ENCODE peak calls at places on chromosomes 2 and 18, in five cellular contexts. One of them, this sample, is unnamed.

GRCh38 chr2:201835066-201835465 is 28.7 kb downstream of the CDK15 start:
- DNase-seq in BE2C: no peak
- DNase-seq in retinal pigment epithelial cell: no peak
- DNase-seq in ovary: no peak
- DNase-seq in psoas muscle: no peak
- DNase-seq in this sample: no peak

GRCh38 chr2:73173781-73174180 is 28.6 kb upstream of the NOTO start:
- DNase-seq in BE2C: no peak
- DNase-seq in retinal pigment epithelial cell: no peak
- DNase-seq in ovary: no peak
- DNase-seq in psoas muscle: no peak
- DNase-seq in this sample: no peak

GRCh38 chr2:172461591-172462392 is 34.4 kb downstream of the ITGA6 start:
- DNase-seq in BE2C: peak; percentile 54
- DNase-seq in retinal pigment epithelial cell: no peak
- DNase-seq in ovary: peak; percentile 34
- DNase-seq in psoas muscle: peak; percentile 73
- DNase-seq in this sample: no peak

GRCh38 chr2:216346781-216347180 is 25.5 kb downstream of the MARCHF4 start:
- DNase-seq in BE2C: no peak
- DNase-seq in retinal pigment epithelial cell: no peak
- DNase-seq in ovary: no peak
- DNase-seq in psoas muscle: no peak
- DNase-seq in this sample: no peak

GRCh38 chr2:160379399-160379798 is 114.2 kb downstream of the RBMS1 start:
- DNase-seq in BE2C: no peak
- DNase-seq in retinal pigment epithelial cell: no peak
- DNase-seq in ovary: no peak
- DNase-seq in psoas muscle: no peak
- DNase-seq in this sample: no peak

GRCh38 chr2:100029460-100029859 is 112.9 kb downstream of the AFF3 start:
- DNase-seq in BE2C: no peak
- DNase-seq in retinal pigment epithelial cell: no peak
- DNase-seq in ovary: no peak
- DNase-seq in psoas muscle: no peak
- DNase-seq in this sample: no peak

GRCh38 chr2:128446866-128447537 is 128.3 kb upstream of the HS6ST1 start:
- DNase-seq in BE2C: no peak
- DNase-seq in retinal pigment epithelial cell: no peak
- DNase-seq in ovary: no peak
- DNase-seq in psoas muscle: no peak
- DNase-seq in this sample: no peak

GRCh38 chr2:27960237-27960912 is 69.8 kb downstream of the BABAM2 start:
- DNase-seq in BE2C: no peak
- DNase-seq in retinal pigment epithelial cell: peak; percentile 69
- DNase-seq in ovary: no peak
- DNase-seq in psoas muscle: no peak
- DNase-seq in this sample: peak; percentile 62

GRCh38 chr18:76983613-76984051 is 149.0 kb downstream of the MBP start:
- DNase-seq in BE2C: no peak
- DNase-seq in retinal pigment epithelial cell: no peak
- DNase-seq in ovary: no peak
- DNase-seq in psoas muscle: no peak
- DNase-seq in this sample: no peak

GRCh38 chr2:29025711-29026110 is 44.6 kb downstream of the TOGARAM2 start:
- DNase-seq in BE2C: no peak
- DNase-seq in retinal pigment epithelial cell: no peak
- DNase-seq in ovary: no peak
- DNase-seq in psoas muscle: no peak
- DNase-seq in this sample: no peak

GRCh38 chr2:14826518-14826917 is 194.0 kb downstream of the LRATD1 start:
- DNase-seq in BE2C: no peak
- DNase-seq in retinal pigment epithelial cell: no peak
- DNase-seq in ovary: no peak
- DNase-seq in psoas muscle: no peak
- DNase-seq in this sample: no peak

GRCh38 chr2:19540739-19541503 is 182.5 kb upstream of the OSR1 start:
- DNase-seq in BE2C: no peak
- DNase-seq in retinal pigment epithelial cell: peak; percentile 76
- DNase-seq in ovary: no peak
- DNase-seq in psoas muscle: no peak
- DNase-seq in this sample: peak; percentile 66

GRCh38 chr2:59761966-59762365 is 791.5 kb downstream of the BCL11A start:
- DNase-seq in BE2C: no peak
- DNase-seq in retinal pigment epithelial cell: no peak
- DNase-seq in ovary: no peak
- DNase-seq in psoas muscle: no peak
- DNase-seq in this sample: no peak

GRCh38 chr2:173962583-173963110 is 2.5 kb downstream of the SP3 start:
- DNase-seq in BE2C: no peak
- DNase-seq in retinal pigment epithelial cell: no peak
- DNase-seq in ovary: no peak
- DNase-seq in psoas muscle: no peak
- DNase-seq in this sample: no peak

GRCh38 chr2:52117299-52117698 is 1085.4 kb upstream of the NRXN1 start:
- DNase-seq in BE2C: no peak
- DNase-seq in retinal pigment epithelial cell: peak; percentile 6
- DNase-seq in ovary: no peak
- DNase-seq in psoas muscle: no peak
- DNase-seq in this sample: no peak

GRCh38 chr18:74990563-74991081 is 218.3 kb downstream of the PTGR3 start:
- DNase-seq in BE2C: no peak
- DNase-seq in retinal pigment epithelial cell: no peak
- DNase-seq in ovary: no peak
- DNase-seq in psoas muscle: no peak
- DNase-seq in this sample: no peak

GRCh38 chr18:13915973-13916372 is 637 bp upstream of the MC2R start:
- DNase-seq in BE2C: no peak
- DNase-seq in retinal pigment epithelial cell: no peak
- DNase-seq in ovary: no peak
- DNase-seq in psoas muscle: no peak
- DNase-seq in this sample: no peak

GRCh38 chr18:72866901-72867701 is 686 bp downstream of the NETO1 start:
- DNase-seq in BE2C: no peak
- DNase-seq in retinal pigment epithelial cell: no peak
- DNase-seq in ovary: no peak
- DNase-seq in psoas muscle: no peak
- DNase-seq in this sample: no peak

GRCh38 chr18:9353596-9353995 is 19.0 kb downstream of the TWSG1 start:
- DNase-seq in BE2C: no peak
- DNase-seq in retinal pigment epithelial cell: no peak
- DNase-seq in ovary: no peak
- DNase-seq in psoas muscle: no peak
- DNase-seq in this sample: peak; percentile 23

GRCh38 chr2:191995285-191995684 is 148.4 kb upstream of the CAVIN2 start:
- DNase-seq in BE2C: no peak
- DNase-seq in retinal pigment epithelial cell: no peak
- DNase-seq in ovary: no peak
- DNase-seq in psoas muscle: no peak
- DNase-seq in this sample: no peak

GRCh38 chr2:127735537-127736399 is 34.5 kb downstream of the SFT2D3 start:
- DNase-seq in BE2C: no peak
- DNase-seq in retinal pigment epithelial cell: no peak
- DNase-seq in ovary: no peak
- DNase-seq in psoas muscle: no peak
- DNase-seq in this sample: peak; percentile 86

GRCh38 chr2:174438146-174438886 is 42.8 kb downstream of the SCRN3 start:
- DNase-seq in BE2C: no peak
- DNase-seq in retinal pigment epithelial cell: no peak
- DNase-seq in ovary: no peak
- DNase-seq in psoas muscle: peak; percentile 69
- DNase-seq in this sample: no peak

GRCh38 chr2:70042246-70042645 is 45.0 kb upstream of the PCBP1 start:
- DNase-seq in BE2C: no peak
- DNase-seq in retinal pigment epithelial cell: no peak
- DNase-seq in ovary: no peak
- DNase-seq in psoas muscle: no peak
- DNase-seq in this sample: no peak

GRCh38 chr2:214989187-214989586 is 149.2 kb downstream of the ABCA12 start:
- DNase-seq in BE2C: no peak
- DNase-seq in retinal pigment epithelial cell: no peak
- DNase-seq in ovary: no peak
- DNase-seq in psoas muscle: no peak
- DNase-seq in this sample: no peak

GRCh38 chr2:238043851-238044250 is 16.9 kb upstream of the SCLY start:
- DNase-seq in BE2C: no peak
- DNase-seq in retinal pigment epithelial cell: no peak
- DNase-seq in ovary: no peak
- DNase-seq in psoas muscle: no peak
- DNase-seq in this sample: no peak
- H3K4me3 ChIP-seq in BE2C: no peak overlapping the region
- H3K4me3 ChIP-seq in retinal pigment epithelial cell: no peak overlapping the region
- H3K4me3 ChIP-seq in ovary: no peak overlapping the region
- H3K4me3 ChIP-seq in psoas muscle: no peak overlapping the region
- H3K4me3 ChIP-seq in this sample: no peak overlapping the region

DNA sequence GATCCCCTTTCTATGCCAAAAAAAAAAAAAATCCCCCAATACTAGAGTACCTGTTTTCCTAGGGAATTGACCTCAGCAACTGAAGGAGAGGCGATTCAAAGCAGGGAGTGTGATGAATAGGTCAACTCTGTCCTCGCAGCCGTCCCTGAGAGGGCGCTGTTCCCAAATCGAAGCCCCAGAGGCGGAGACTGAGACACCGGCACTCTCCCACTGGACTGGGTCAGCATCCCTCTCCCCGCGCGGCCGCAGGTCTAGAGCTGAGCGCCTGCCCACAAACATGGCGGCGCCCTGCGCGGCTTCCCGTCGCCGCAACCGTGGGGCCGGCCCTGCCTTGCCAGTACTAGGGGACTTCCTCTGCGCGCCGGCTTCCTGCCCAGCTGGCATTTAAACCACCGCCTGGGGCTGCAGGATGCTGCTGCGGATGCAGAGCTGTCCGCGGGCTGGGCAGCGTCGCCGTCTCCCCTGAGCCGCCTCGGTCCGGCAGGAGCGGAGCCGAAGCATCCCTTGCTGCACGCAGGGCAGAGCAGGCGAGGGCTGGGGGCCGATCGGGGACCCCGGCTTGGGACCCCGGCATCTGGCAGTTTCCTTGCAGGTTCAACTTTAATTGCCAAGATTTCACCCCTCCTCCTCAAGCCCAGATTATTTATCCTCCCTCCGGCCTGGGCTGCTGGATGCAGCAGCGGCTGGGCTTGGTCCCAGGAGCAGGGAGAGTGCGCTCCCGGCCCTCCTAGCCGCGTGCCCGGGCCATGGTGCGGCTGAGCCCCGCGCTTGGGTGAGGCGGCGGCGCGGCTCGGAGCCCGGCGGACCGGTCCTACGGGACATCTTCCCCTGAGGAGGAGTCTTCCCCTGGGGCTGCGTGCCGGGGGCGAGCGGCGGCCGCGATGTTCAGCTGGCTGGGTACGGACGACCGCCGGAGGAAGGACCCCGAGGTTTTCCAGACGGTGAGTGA is at the start of gene EHD3:
- DNase-seq in BE2C: peak; percentile 98
- DNase-seq in retinal pigment epithelial cell: peak; percentile 62
- DNase-seq in ovary: peak; percentile 85
- DNase-seq in psoas muscle: peak; percentile 91
- DNase-seq in this sample: no peak
- TF ChIP-seq CTCF in BE2C: peak; percentile 86
- TF ChIP-seq CTCF in retinal pigment epithelial cell: peak; percentile 76
- TF ChIP-seq CTCF in ovary: no peak
- TF ChIP-seq CTCF in psoas muscle: peak; percentile 54
- TF ChIP-seq CTCF in this sample: peak; percentile 72

DNA sequence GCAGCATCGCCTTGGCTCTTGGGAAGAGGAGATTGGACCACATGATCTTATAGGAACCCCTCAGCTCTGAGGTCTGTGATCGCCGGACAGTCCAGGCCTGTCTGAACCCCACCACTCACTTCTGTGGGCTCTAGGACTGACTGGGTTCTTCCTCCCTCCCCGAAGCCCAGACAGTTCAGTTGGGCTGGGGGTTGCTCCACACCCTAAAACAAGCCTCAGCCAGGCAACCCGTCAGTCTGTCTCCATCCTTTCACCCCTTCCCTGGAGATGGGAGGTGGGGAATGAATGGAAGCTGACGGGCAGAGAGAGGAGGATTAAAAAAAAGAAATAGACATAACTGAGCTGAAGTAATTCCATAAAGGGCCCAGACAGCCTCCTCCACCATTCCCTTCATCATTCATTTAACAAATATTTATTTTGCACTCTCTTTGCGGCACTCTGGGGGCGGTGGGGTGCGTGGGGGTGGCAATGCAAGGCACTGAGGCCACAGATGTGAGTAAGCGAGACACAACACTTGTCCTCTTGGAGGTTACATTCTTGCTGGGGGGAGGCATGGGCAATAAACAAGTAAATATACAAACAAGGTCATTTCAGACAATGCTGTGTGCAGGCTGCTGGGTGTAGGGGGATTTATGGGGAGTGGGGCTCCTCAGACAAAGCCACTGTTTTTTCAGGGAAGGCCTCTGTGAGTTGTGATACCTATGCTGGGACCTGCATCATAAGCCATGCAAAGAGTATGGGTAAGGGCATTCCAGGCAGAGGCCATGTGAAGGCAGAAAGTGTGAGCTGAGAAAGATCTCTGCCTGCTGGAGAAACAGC is 12.9 kb downstream of the WNT10A start:
- DNase-seq in BE2C: no peak
- DNase-seq in retinal pigment epithelial cell: no peak
- DNase-seq in ovary: no peak
- DNase-seq in psoas muscle: no peak
- DNase-seq in this sample: no peak
- H3K4me3 ChIP-seq in BE2C: peak overlapping the region; percentile 59
- H3K4me3 ChIP-seq in retinal pigment epithelial cell: no peak overlapping the region
- H3K4me3 ChIP-seq in ovary: peak overlapping the region; percentile 8
- H3K4me3 ChIP-seq in psoas muscle: peak overlapping the region; percentile 61
- H3K4me3 ChIP-seq in this sample: peak overlapping the region; percentile 43

GRCh38 chr2:159185401-159186130 is 100.9 kb downstream of the WDSUB1 start:
- DNase-seq in BE2C: peak; percentile 46
- DNase-seq in retinal pigment epithelial cell: no peak
- DNase-seq in ovary: no peak
- DNase-seq in psoas muscle: no peak
- DNase-seq in this sample: peak; percentile 94
- TF ChIP-seq CTCF in BE2C: peak; percentile 68
- TF ChIP-seq CTCF in retinal pigment epithelial cell: peak; percentile 54
- TF ChIP-seq CTCF in ovary: no peak
- TF ChIP-seq CTCF in psoas muscle: no peak
- TF ChIP-seq CTCF in this sample: peak; percentile 77

This sample was measured in epithelial cell of proximal tubule.